ENCODE peak calls at places on chromosomes 7 and 10, in eight cellular contexts. T is HL-60, F is glutamatergic neuron, O is mesothelial cell of epicardium, J is colonic mucosa, V is nephron progenitor cell, U is stomach, H is heart right ventricle. Q is an unnamed sample.
A peak's percentile ranks its signal among the peaks of the same experiment; 100 is the strongest.

GRCh38 chr7:7793921-7794320 is 75.5 kb upstream of the RPA3 start:
- DNase-seq in T (no peak), F (no peak), O (no peak), J (no peak), V (no peak), U (no peak), H (no peak), Q (no peak)

GRCh38 chr7:142177869-142178268 is 66.4 kb downstream of the MGAM2 start:
- DNase-seq in T (no peak), F (no peak), O (no peak), J (no peak), V (no peak), U (no peak), H (no peak), Q (no peak)

GRCh38 chr7:37927739-37928444 is 7.5 kb downstream of the EPDR1 start:
- DNase-seq in T (no peak), F (no peak), O (no peak), J (no peak), V (no peak), U (no peak), H (no peak), Q (no peak)

GRCh38 chr7:135925205-135925604 is 52.0 kb downstream of the MTPN start:
- DNase-seq in T (no peak), F (no peak), O (no peak), J (no peak), V (no peak), U (no peak), H (no peak), Q (no peak)

GRCh38 chr7:156640257-156640948 is at the start of gene RNF32:
- DNase-seq in T (peak; percentile 94), F (peak; percentile 99), O (peak; percentile 93), J (peak; percentile 96), V (peak; percentile 99), U (peak; percentile 98), H (peak; percentile 99), Q (peak; percentile 94)

GRCh38 chr10:98208925-98209324 is 59.1 kb downstream of the LOXL4 start:
- DNase-seq in T (no peak), F (no peak), O (no peak), J (no peak), V (no peak), U (no peak), H (no peak), Q (no peak)

GRCh38 chr10:121990015-121990677 is 1.2 kb downstream of the TACC2 start:
- DNase-seq in T (no peak), F (no peak), O (no peak), J (peak; percentile 69), V (no peak), U (peak; percentile 60), H (no peak), Q (no peak)

GRCh38 chr10:69769395-69769989 is 32.2 kb upstream of the COL13A1 start:
- DNase-seq in T (no peak), F (no peak), O (no peak), J (no peak), V (no peak), U (no peak), H (peak; percentile 30), Q (no peak)

GRCh38 chr10:22054946-22055345 is 51.4 kb upstream of the DNAJC1 start:
- DNase-seq in T (no peak), F (no peak), O (no peak), J (no peak), V (no peak), U (no peak), H (no peak), Q (no peak)

GRCh38 chr7:137983308-137984008 is 18.4 kb downstream of the CREB3L2 start:
- DNase-seq in T (no peak), F (no peak), O (no peak), J (no peak), V (no peak), U (no peak), H (peak; percentile 33), Q (no peak)

DNA sequence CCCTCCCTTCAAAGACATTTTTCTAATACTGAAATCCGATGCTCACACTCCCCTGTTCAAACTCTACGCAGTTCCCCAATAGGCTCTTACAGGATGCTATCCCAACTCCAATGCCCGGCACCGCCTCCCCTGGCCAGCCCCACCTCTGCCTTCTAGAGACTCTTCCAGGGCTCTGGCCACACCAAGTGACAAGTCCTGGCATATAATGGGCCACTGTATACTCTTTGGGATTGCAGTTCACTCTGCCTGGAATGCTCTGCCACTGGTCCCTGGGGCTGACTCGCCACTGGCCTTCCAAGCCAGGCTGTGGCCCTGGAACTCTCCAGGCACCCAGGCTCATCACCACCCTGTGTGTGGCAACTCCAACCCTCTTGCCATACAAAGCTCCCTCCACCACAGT is 3.1 kb upstream of the BRI3 start:
- DNase-seq in T (no peak), F (no peak), O (no peak), J (no peak), V (no peak), U (no peak), H (no peak), Q (no peak)
- TF ChIP-seq CTCF in T (no peak), F (no peak), O (no peak), J (no peak), V (no peak), U (no peak), H (no peak), Q (no peak)

GRCh38 chr10:25552283-25552919 is 377.6 kb downstream of the GPR158 start:
- DNase-seq in T (no peak), F (no peak), O (no peak), J (no peak), V (no peak), U (no peak), H (no peak), Q (no peak)

GRCh38 chr10:25561761-25562160 is 372.3 kb upstream of the MYO3A start:
- DNase-seq in T (no peak), F (peak; percentile 22), O (no peak), J (no peak), V (no peak), U (no peak), H (no peak), Q (no peak)

GRCh38 chr10:25557136-25557535 is 376.9 kb upstream of the MYO3A start:
- DNase-seq in T (no peak), F (no peak), O (no peak), J (no peak), V (no peak), U (no peak), H (no peak), Q (no peak)

GRCh38 chr10:25556457-25556856 is 377.6 kb upstream of the MYO3A start:
- DNase-seq in T (no peak), F (no peak), O (no peak), J (no peak), V (no peak), U (no peak), H (no peak), Q (no peak)

DNA sequence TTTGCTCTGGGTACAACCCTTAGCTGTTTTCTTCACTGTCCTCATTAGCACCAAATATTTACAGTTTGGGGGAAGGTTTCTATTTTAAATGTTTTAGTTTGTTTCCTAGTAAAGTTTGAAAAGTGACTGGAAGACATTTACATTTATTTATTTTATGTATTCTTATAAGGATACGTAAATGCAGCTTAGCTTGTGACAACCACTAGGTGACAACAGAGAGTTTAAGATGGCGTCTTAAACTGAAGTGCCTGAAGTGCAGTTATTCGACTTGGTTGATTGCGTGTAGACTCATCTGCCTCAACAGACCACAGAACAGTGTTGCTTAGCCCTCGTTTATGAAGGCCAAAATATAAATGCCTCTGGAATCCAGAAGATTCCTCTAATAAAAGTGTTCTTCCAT is 378.2 kb upstream of the MYO3A start:
- DNase-seq in T (no peak), F (no peak), O (no peak), J (no peak), V (no peak), U (no peak), H (no peak), Q (no peak)
- TF ChIP-seq CTCF in T (no peak), F (peak; percentile 23), O (no peak), J (no peak), V (no peak), U (no peak), H (no peak), Q (peak; percentile 39)

DNA sequence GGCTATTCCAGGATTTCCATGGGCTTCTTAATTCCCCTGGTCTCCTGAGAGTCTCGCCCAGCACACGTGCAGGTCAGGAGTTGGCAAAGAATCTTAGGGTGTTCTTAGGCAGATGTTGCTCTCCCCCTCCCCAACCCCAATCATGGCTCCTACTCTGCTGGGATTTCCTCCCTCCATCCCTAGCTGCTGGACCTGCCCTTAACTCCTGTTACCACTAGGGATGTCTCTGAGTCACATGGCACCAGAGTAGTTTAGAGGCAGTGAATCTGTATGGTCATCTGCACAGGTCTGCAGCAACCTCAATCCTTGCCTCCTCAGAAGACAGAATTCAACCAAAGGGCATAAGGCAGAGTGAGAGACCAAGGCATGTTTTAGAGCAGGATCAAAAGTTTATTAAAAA is 51.8 kb upstream of the CHST3 start:
- DNase-seq in T (no peak), F (no peak), O (no peak), J (no peak), V (no peak), U (no peak), H (no peak), Q (no peak)
- TF ChIP-seq CTCF in T (no peak), F (no peak), O (no peak), J (no peak), V (no peak), U (no peak), H (no peak), Q (no peak)

GRCh38 chr10:75651452-75651851 is 220.0 kb downstream of the LRMDA start:
- DNase-seq in T (peak; percentile 42), F (no peak), O (no peak), J (no peak), V (no peak), U (no peak), H (no peak), Q (no peak)
- TF ChIP-seq CTCF in T (no peak), F (no peak), O (no peak), J (peak; percentile 30), V (peak; percentile 10), U (no peak), H (peak; percentile 10), Q (no peak)

GRCh38 chr10:64115913-64116643 is 594.9 kb downstream of the REEP3 start:
- DNase-seq in T (no peak), F (peak; percentile 49), O (no peak), J (peak; percentile 48), V (peak; percentile 22), U (no peak), H (no peak), Q (peak; percentile 38)
- TF ChIP-seq CTCF in T (no peak), F (peak; percentile 43), O (no peak), J (peak; percentile 40), V (peak; percentile 33), U (no peak), H (peak; percentile 48), Q (peak; percentile 65)

Q was measured in neural crest cell.